ENCODE peak calls at places on chromosomes 12 and 14, in ten cellular contexts. N is amniotic stem cell; G is DMS 273 treated with DMSO at 0.1 percent for 48 hours; S is RWPE1; I is astrocyte of the hippocampus; P is MV-4-11; R is body of pancreas; X is HFF-Myc; W is activated effector memory CD4-positive, alpha-beta T cell treated with Interleukin-2 at 50 U/mL for 16 hours; E is germinal center. A is an unnamed sample.

GRCh38 chr12:93080994-93081809 is 152.1 kb upstream of the EEA1 start:
- DNase-seq in N (no peak), G (no peak), S (no peak), I (peak; percentile 85), P (no peak), R (no peak), X (no peak), W (no peak), E (no peak), A (no peak)

GRCh38 chr12:6612652-6613014 is 5.5 kb upstream of the CHD4 start:
- DNase-seq in N (no peak), G (no peak), S (no peak), I (no peak), P (no peak), R (no peak), X (no peak), W (no peak), E (peak; percentile 10), A (no peak)

GRCh38 chr14:69982220-69982795 is 103.1 kb downstream of the SMOC1 start:
- DNase-seq in N (no peak), G (no peak), S (no peak), I (no peak), P (no peak), R (no peak), X (no peak), W (no peak), E (no peak), A (no peak)

GRCh38 chr12:9760699-9761406 is at the start of gene CD69:
- DNase-seq in N (no peak), G (no peak), S (no peak), I (no peak), P (no peak), R (peak; percentile 54), X (no peak), W (peak; percentile 54), E (peak; percentile 36), A (peak; percentile 49)

GRCh38 chr14:102668291-102668873 is 75.9 kb downstream of the RCOR1 start:
- DNase-seq in N (no peak), G (no peak), S (no peak), I (no peak), P (no peak), R (no peak), X (no peak), W (no peak), E (no peak), A (no peak)

GRCh38 chr12:80173465-80173864 is 74.1 kb downstream of the OTOGL start:
- DNase-seq in N (no peak), G (no peak), S (no peak), I (no peak), P (no peak), R (no peak), X (no peak), W (no peak), E (no peak), A (no peak)

GRCh38 chr12:8899835-8900234 is 14.5 kb upstream of the PHC1 start:
- DNase-seq in N (no peak), G (no peak), S (no peak), I (no peak), P (peak; percentile 54), R (no peak), X (no peak), W (no peak), E (no peak), A (no peak)

GRCh38 chr14:93970967-93971634 is 5.3 kb downstream of the ASB2 start:
- DNase-seq in N (no peak), G (peak; percentile 14), S (no peak), I (no peak), P (peak; percentile 61), R (no peak), X (no peak), W (peak; percentile 49), E (peak; percentile 80), A (no peak)

GRCh38 chr14:104932676-104933631 is 8.3 kb downstream of the PLD4 start:
- DNase-seq in N (peak; percentile 64), G (peak; percentile 43), S (peak; percentile 87), I (peak; percentile 93), P (peak; percentile 72), R (peak; percentile 81), X (peak; percentile 37), W (peak; percentile 73), E (peak; percentile 86), A (peak; percentile 75)

GRCh38 chr12:54634795-54635194 is at the start of gene LACRT:
- DNase-seq in N (no peak), G (no peak), S (no peak), I (no peak), P (no peak), R (no peak), X (no peak), W (no peak), E (no peak), A (no peak)

GRCh38 chr14:20986811-20987210 is 3.0 kb upstream of the METTL17 start:
- DNase-seq in N (peak; percentile 86), G (no peak), S (peak; percentile 92), I (peak; percentile 92), P (peak; percentile 69), R (peak; percentile 25), X (peak; percentile 67), W (no peak), E (no peak), A (no peak)

GRCh38 chr14:84797326-84797725 is 732.6 kb upstream of the FLRT2 start:
- DNase-seq in N (no peak), G (no peak), S (no peak), I (peak; percentile 42), P (no peak), R (no peak), X (no peak), W (no peak), E (no peak), A (no peak)

GRCh38 chr12:4353785-4354208 is 25.7 kb downstream of the FGF23 start:
- DNase-seq in N (no peak), G (no peak), S (peak; percentile 43), I (peak; percentile 18), P (peak; percentile 1), R (peak; percentile 2), X (no peak), W (peak; percentile 12), E (peak; percentile 14), A (no peak)

GRCh38 chr12:72346331-72346944 is 74.3 kb downstream of the TRHDE start:
- DNase-seq in N (peak; percentile 71), G (no peak), S (peak; percentile 7), I (peak; percentile 86), P (peak; percentile 51), R (peak; percentile 86), X (peak; percentile 74), W (no peak), E (peak; percentile 5), A (peak; percentile 62)

GRCh38 chr12:107684990-107685359 is 624 bp upstream of the PWP1 start:
- DNase-seq in N (no peak), G (peak; percentile 34), S (no peak), I (peak; percentile 35), P (no peak), R (peak; percentile 36), X (peak; percentile 27), W (no peak), E (no peak), A (peak; percentile 67)

GRCh38 chr12:54215990-54216579 is 27.3 kb upstream of the SMUG1 start:
- DNase-seq in N (no peak), G (no peak), S (no peak), I (no peak), P (no peak), R (peak; percentile 15), X (no peak), W (no peak), E (peak; percentile 20), A (no peak)

GRCh38 chr12:75738486-75738885 is 227.1 kb upstream of the KRR1 start:
- DNase-seq in N (no peak), G (no peak), S (no peak), I (peak; percentile 40), P (peak; percentile 64), R (no peak), X (no peak), W (no peak), E (no peak), A (no peak)

GRCh38 chr14:91149462-91149861 is 35.6 kb downstream of the DGLUCY start:
- DNase-seq in N (peak; percentile 96), G (peak; percentile 33), S (peak; percentile 84), I (peak; percentile 96), P (no peak), R (peak; percentile 77), X (peak; percentile 99), W (no peak), E (no peak), A (peak; percentile 61)

GRCh38 chr12:8866429-8866828 is 44.0 kb downstream of the A2ML1 start:
- DNase-seq in N (no peak), G (no peak), S (no peak), I (no peak), P (no peak), R (no peak), X (no peak), W (no peak), E (no peak), A (no peak)

GRCh38 chr12:31966558-31967205 is 7.5 kb downstream of the RESF1 start:
- DNase-seq in N (no peak), G (no peak), S (no peak), I (peak; percentile 3), P (no peak), R (no peak), X (no peak), W (no peak), E (no peak), A (no peak)

GRCh38 chr14:63677891-63678379 is 36.3 kb upstream of the WDR89 start:
- DNase-seq in N (peak; percentile 1), G (no peak), S (peak; percentile 24), I (peak; percentile 58), P (no peak), R (no peak), X (peak; percentile 61), W (no peak), E (no peak), A (no peak)

GRCh38 chr12:1104088-1104800 is 113.2 kb downstream of the ERC1 start:
- DNase-seq in N (no peak), G (no peak), S (no peak), I (no peak), P (no peak), R (no peak), X (no peak), W (no peak), E (no peak), A (no peak)

GRCh38 chr14:99560946-99561683 is 42.9 kb downstream of the CCDC85C start:
- DNase-seq in N (no peak), G (no peak), S (no peak), I (peak; percentile 66), P (no peak), R (peak; percentile 87), X (no peak), W (no peak), E (no peak), A (no peak)

GRCh38 chr14:20998674-20999366 is at the start of gene SLC39A2:
- DNase-seq in N (no peak), G (no peak), S (peak; percentile 42), I (peak; percentile 39), P (peak; percentile 30), R (peak; percentile 44), X (peak; percentile 46), W (no peak), E (no peak), A (peak; percentile 92)

GRCh38 chr14:24456980-24457379 is 14.4 kb upstream of the SDR39U1 start:
- DNase-seq in N (no peak), G (no peak), S (no peak), I (no peak), P (no peak), R (no peak), X (no peak), W (no peak), E (no peak), A (no peak)

GRCh38 chr14:105168979-105169507 is 467 bp upstream of the JAG2 start:
- DNase-seq in N (no peak), G (no peak), S (no peak), I (peak; percentile 45), P (no peak), R (no peak), X (no peak), W (no peak), E (no peak), A (no peak)

GRCh38 chr12:47273191-47273626 is 193.4 kb upstream of the AMIGO2 start:
- DNase-seq in N (no peak), G (no peak), S (no peak), I (no peak), P (no peak), R (no peak), X (no peak), W (no peak), E (no peak), A (no peak)

GRCh38 chr14:95248422-95248821 is 71.3 kb downstream of the CLMN start:
- DNase-seq in N (no peak), G (no peak), S (no peak), I (peak; percentile 47), P (no peak), R (no peak), X (no peak), W (no peak), E (no peak), A (no peak)

A was measured in colonic mucosa.